ENCODE peak calls at places on chromosomes 5 and 9, in seven cellular contexts. One of them, this sample, is unnamed.

GRCh38 chr5:91306497-91306896 is 76.6 kb downstream of the ARRDC3 start:
- DNase-seq in lower leg skin: no peak
- DNase-seq in right lobe of liver: no peak
- DNase-seq in uterus: no peak
- DNase-seq in stomach: no peak
- DNase-seq in vagina: no peak
- DNase-seq in suprapubic skin: no peak
- DNase-seq in this sample: no peak

GRCh38 chr9:99635032-99635431 is 186.7 kb upstream of the NR4A3 start:
- DNase-seq in lower leg skin: no peak
- DNase-seq in right lobe of liver: no peak
- DNase-seq in uterus: no peak
- DNase-seq in stomach: no peak
- DNase-seq in vagina: no peak
- DNase-seq in suprapubic skin: no peak
- DNase-seq in this sample: no peak

GRCh38 chr5:88680253-88681132 is 202.5 kb downstream of the MEF2C start:
- DNase-seq in lower leg skin: peak; percentile 94
- DNase-seq in right lobe of liver: peak; percentile 78
- DNase-seq in uterus: peak; percentile 47
- DNase-seq in stomach: peak; percentile 78
- DNase-seq in vagina: no peak
- DNase-seq in suprapubic skin: no peak
- DNase-seq in this sample: no peak

GRCh38 chr5:151675956-151676712 is 10.6 kb downstream of the SPARC start:
- DNase-seq in lower leg skin: no peak
- DNase-seq in right lobe of liver: no peak
- DNase-seq in uterus: no peak
- DNase-seq in stomach: no peak
- DNase-seq in vagina: no peak
- DNase-seq in suprapubic skin: no peak
- DNase-seq in this sample: no peak

GRCh38 chr9:130845901-130846381 is 10.9 kb downstream of the ABL1 start:
- DNase-seq in lower leg skin: no peak
- DNase-seq in right lobe of liver: no peak
- DNase-seq in uterus: peak; percentile 66
- DNase-seq in stomach: no peak
- DNase-seq in vagina: no peak
- DNase-seq in suprapubic skin: no peak
- DNase-seq in this sample: no peak

GRCh38 chr9:20941177-20941690 is 90.2 kb downstream of the HACD4 start:
- DNase-seq in lower leg skin: no peak
- DNase-seq in right lobe of liver: peak; percentile 53
- DNase-seq in uterus: peak; percentile 60
- DNase-seq in stomach: peak; percentile 65
- DNase-seq in vagina: no peak
- DNase-seq in suprapubic skin: no peak
- DNase-seq in this sample: peak; percentile 69

GRCh38 chr5:160567031-160567705 is 145.5 kb downstream of the PTTG1 start:
- DNase-seq in lower leg skin: no peak
- DNase-seq in right lobe of liver: no peak
- DNase-seq in uterus: no peak
- DNase-seq in stomach: no peak
- DNase-seq in vagina: no peak
- DNase-seq in suprapubic skin: no peak
- DNase-seq in this sample: no peak

GRCh38 chr9:124770359-124771020 is 621 bp downstream of the NR6A1 start:
- DNase-seq in lower leg skin: peak; percentile 89
- DNase-seq in right lobe of liver: peak; percentile 66
- DNase-seq in uterus: no peak
- DNase-seq in stomach: no peak
- DNase-seq in vagina: no peak
- DNase-seq in suprapubic skin: peak; percentile 78
- DNase-seq in this sample: no peak

GRCh38 chr5:37979559-37979958 is 139.7 kb upstream of the GDNF start:
- DNase-seq in lower leg skin: no peak
- DNase-seq in right lobe of liver: no peak
- DNase-seq in uterus: no peak
- DNase-seq in stomach: no peak
- DNase-seq in vagina: no peak
- DNase-seq in suprapubic skin: no peak
- DNase-seq in this sample: no peak

GRCh38 chr5:175921066-175921730 is 46.9 kb downstream of the THOC3 start:
- DNase-seq in lower leg skin: no peak
- DNase-seq in right lobe of liver: no peak
- DNase-seq in uterus: no peak
- DNase-seq in stomach: no peak
- DNase-seq in vagina: peak; percentile 88
- DNase-seq in suprapubic skin: no peak
- DNase-seq in this sample: no peak

GRCh38 chr5:177431317-177432142 is 5.1 kb downstream of the GRK6 start:
- DNase-seq in lower leg skin: no peak
- DNase-seq in right lobe of liver: peak; percentile 63
- DNase-seq in uterus: no peak
- DNase-seq in stomach: peak; percentile 55
- DNase-seq in vagina: no peak
- DNase-seq in suprapubic skin: peak; percentile 74
- DNase-seq in this sample: no peak

GRCh38 chr5:95822408-95823240 is at the start of gene GLRX:
- DNase-seq in lower leg skin: peak; percentile 94
- DNase-seq in right lobe of liver: peak; percentile 85
- DNase-seq in uterus: peak; percentile 71
- DNase-seq in stomach: peak; percentile 81
- DNase-seq in vagina: no peak
- DNase-seq in suprapubic skin: peak; percentile 84
- DNase-seq in this sample: peak; percentile 80
- TF ChIP-seq POLR2A in lower leg skin: no peak
- TF ChIP-seq POLR2A in right lobe of liver: peak; percentile 96
- TF ChIP-seq POLR2A in uterus: no peak
- TF ChIP-seq POLR2A in stomach: peak; percentile 55
- TF ChIP-seq POLR2A in vagina: peak; percentile 74
- TF ChIP-seq POLR2A in suprapubic skin: no peak
- TF ChIP-seq POLR2A in this sample: no peak

GRCh38 chr9:128245293-128246151 is 30.3 kb downstream of the GOLGA2 start:
- DNase-seq in lower leg skin: peak; percentile 89
- DNase-seq in right lobe of liver: peak; percentile 46
- DNase-seq in uterus: peak; percentile 51
- DNase-seq in stomach: no peak
- DNase-seq in vagina: no peak
- DNase-seq in suprapubic skin: no peak
- DNase-seq in this sample: no peak
- H3K4me3 ChIP-seq in lower leg skin: no peak overlapping the region
- H3K4me3 ChIP-seq in right lobe of liver: no peak overlapping the region
- H3K4me3 ChIP-seq in uterus: no peak overlapping the region
- H3K4me3 ChIP-seq in stomach: no peak overlapping the region
- H3K4me3 ChIP-seq in vagina: peak overlapping the region; percentile 41
- H3K4me3 ChIP-seq in suprapubic skin: peak overlapping the region; percentile 48
- H3K4me3 ChIP-seq in this sample: peak overlapping the region; percentile 29

DNA sequence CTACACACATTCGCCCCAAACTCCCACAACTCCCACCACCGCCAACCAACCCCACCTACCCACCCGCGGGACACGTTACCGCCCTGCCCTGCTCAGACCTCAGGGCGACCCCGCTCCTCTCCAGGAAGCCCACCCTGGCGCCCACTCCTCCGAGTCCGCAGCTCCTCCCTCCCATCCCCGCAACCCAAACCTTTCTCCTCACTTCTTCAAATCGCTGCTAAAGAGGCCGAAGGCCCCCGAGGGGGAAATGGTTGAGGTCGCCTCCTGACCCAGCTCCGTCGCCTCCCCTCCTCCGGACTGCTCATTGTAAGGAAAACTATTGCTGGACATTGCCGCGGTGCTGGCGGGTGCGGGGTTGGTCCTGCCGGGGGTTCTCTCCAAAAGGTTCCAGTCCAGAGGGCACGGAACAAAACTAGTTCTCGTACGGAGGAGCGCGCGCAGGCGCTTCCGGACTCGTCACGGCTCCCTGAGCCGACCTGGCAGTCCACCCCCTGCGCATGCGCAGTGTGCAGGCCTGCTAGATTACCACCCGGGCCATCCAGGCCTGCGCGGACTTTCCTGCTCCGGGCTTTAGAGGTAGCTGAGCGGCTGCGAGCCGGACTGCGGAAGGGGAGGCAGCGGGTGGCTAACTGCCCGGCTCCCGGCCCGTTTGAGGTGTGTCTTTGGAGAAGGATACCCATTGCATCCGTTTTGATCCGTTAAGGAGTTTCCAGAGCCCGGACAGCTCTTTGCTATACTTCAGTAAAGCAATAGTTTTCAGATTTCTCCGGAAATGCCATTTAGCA is at the start of gene AP3B1:
- DNase-seq in lower leg skin: peak; percentile 100
- DNase-seq in right lobe of liver: peak; percentile 100
- DNase-seq in uterus: peak; percentile 98
- DNase-seq in stomach: peak; percentile 100
- DNase-seq in vagina: peak; percentile 99
- DNase-seq in suprapubic skin: peak; percentile 99
- DNase-seq in this sample: peak; percentile 98
- TF ChIP-seq POLR2A in lower leg skin: peak; percentile 65
- TF ChIP-seq POLR2A in right lobe of liver: peak; percentile 95
- TF ChIP-seq POLR2A in uterus: peak; percentile 72
- TF ChIP-seq POLR2A in stomach: peak; percentile 81
- TF ChIP-seq POLR2A in vagina: peak; percentile 91
- TF ChIP-seq POLR2A in suprapubic skin: peak; percentile 68
- TF ChIP-seq POLR2A in this sample: peak; percentile 93

GRCh38 chr5:30659417-30659816 is 534.1 kb upstream of the CDH6 start:
- DNase-seq in lower leg skin: no peak
- DNase-seq in right lobe of liver: no peak
- DNase-seq in uterus: no peak
- DNase-seq in stomach: no peak
- DNase-seq in vagina: no peak
- DNase-seq in suprapubic skin: no peak
- DNase-seq in this sample: no peak
- H3K4me3 ChIP-seq in lower leg skin: no peak overlapping the region
- H3K4me3 ChIP-seq in right lobe of liver: no peak overlapping the region
- H3K4me3 ChIP-seq in uterus: no peak overlapping the region
- H3K4me3 ChIP-seq in stomach: no peak overlapping the region
- H3K4me3 ChIP-seq in vagina: no peak overlapping the region
- H3K4me3 ChIP-seq in suprapubic skin: no peak overlapping the region
- H3K4me3 ChIP-seq in this sample: no peak overlapping the region

DNA sequence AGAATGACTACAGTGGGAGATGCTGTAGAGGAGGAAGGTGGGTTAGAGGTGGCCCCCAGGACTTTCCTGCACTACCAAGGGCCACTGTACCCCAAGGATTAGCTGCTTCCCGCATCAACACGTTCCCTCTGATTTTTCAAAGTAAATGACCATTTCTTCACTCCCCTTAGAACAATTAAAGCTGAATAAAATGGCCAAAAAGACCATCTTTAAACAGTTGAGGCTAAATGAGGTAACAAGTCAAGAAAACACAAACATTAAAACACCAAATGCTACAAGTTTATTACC is 740 bp upstream of the ERAP1 start:
- DNase-seq in lower leg skin: no peak
- DNase-seq in right lobe of liver: no peak
- DNase-seq in uterus: no peak
- DNase-seq in stomach: no peak
- DNase-seq in vagina: no peak
- DNase-seq in suprapubic skin: no peak
- DNase-seq in this sample: no peak
- TF ChIP-seq POLR2A in lower leg skin: no peak
- TF ChIP-seq POLR2A in right lobe of liver: no peak
- TF ChIP-seq POLR2A in uterus: no peak
- TF ChIP-seq POLR2A in stomach: no peak
- TF ChIP-seq POLR2A in vagina: no peak
- TF ChIP-seq POLR2A in suprapubic skin: no peak
- TF ChIP-seq POLR2A in this sample: peak; percentile 16

DNA sequence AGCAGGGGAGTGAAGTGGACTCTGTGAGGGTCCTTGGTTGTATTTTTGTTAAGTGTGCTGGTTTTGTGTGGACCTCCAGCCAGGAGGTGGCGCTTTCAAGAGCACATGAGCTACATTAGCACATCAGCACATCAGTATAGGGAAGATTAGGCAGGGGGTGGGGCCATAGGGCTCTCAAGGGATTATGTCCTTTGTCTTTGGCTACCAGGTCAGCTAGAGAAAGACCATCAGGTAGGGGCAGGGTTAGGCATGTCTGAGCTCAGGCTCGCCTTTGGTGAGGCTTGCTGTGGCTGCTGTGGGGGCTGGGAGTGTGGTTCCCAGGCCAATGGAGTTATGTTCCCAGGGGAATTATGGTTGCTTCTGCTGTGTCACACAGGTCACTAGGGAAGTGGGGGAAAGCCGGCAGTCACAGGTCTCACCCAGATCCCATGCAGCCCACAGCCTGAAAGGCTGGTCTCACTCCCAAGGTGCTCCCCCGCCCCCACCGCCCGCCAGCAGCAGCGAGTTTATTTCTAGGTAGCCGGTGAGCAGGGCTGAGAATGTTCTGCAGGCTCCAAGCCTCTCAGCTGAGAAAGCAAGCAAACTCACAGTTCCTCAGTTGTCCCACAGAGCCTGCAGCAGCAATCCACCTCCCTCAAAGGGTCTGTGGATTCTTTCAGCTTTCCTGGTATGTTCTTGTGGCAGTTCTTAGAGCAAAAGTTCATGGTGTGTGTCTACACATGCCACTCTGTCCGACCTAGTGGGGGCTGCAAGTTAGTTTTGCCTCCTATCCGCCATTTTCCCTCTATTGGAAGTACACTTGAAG is 13.7 kb downstream of the OR1J1 start:
- DNase-seq in lower leg skin: no peak
- DNase-seq in right lobe of liver: no peak
- DNase-seq in uterus: no peak
- DNase-seq in stomach: no peak
- DNase-seq in vagina: no peak
- DNase-seq in suprapubic skin: no peak
- DNase-seq in this sample: no peak
- H3K4me3 ChIP-seq in lower leg skin: peak overlapping the region; percentile 4
- H3K4me3 ChIP-seq in right lobe of liver: peak overlapping the region; percentile 57
- H3K4me3 ChIP-seq in uterus: no peak overlapping the region
- H3K4me3 ChIP-seq in stomach: peak overlapping the region; percentile 47
- H3K4me3 ChIP-seq in vagina: peak overlapping the region; percentile 37
- H3K4me3 ChIP-seq in suprapubic skin: peak overlapping the region; percentile 45
- H3K4me3 ChIP-seq in this sample: peak overlapping the region; percentile 44

DNA sequence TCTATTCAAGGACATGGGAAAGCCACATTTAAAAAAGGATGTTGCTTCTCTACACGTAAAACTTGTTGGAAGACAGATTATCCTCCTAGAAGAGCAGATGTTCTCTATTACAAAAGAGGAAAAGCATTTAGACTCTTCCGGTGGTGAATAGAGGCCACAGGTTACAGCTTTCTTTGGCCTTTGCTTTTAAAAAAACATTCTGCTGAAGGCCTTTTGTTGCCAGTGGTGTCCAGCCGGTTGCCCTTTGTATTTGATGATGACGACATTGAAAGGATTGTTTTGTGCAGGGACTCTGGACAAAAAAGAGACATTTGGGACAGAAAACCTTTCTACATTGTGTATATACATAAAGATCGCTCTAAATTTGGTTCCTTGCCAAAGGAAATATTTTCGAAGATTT is 180.3 kb downstream of the C9orf152 start:
- DNase-seq in lower leg skin: no peak
- DNase-seq in right lobe of liver: peak; percentile 68
- DNase-seq in uterus: no peak
- DNase-seq in stomach: no peak
- DNase-seq in vagina: no peak
- DNase-seq in suprapubic skin: no peak
- DNase-seq in this sample: no peak
- TF ChIP-seq POLR2A in lower leg skin: no peak
- TF ChIP-seq POLR2A in right lobe of liver: peak; percentile 27
- TF ChIP-seq POLR2A in uterus: no peak
- TF ChIP-seq POLR2A in stomach: no peak
- TF ChIP-seq POLR2A in vagina: no peak
- TF ChIP-seq POLR2A in suprapubic skin: no peak
- TF ChIP-seq POLR2A in this sample: no peak

This sample was measured in tibial nerve.